ENCODE peak calls at places on chromosomes 1 and 21, in eight cellular contexts. One of them, this sample, is unnamed.

GRCh38 chr1:24567792-24568388 is 12.0 kb downstream of the NCMAP start:
- DNase-seq in IMR-90: no peak
- DNase-seq in HepG2: peak; percentile 92
- DNase-seq in SK-N-SH: no peak
- DNase-seq in HCT116: no peak
- DNase-seq in K562: no peak
- DNase-seq in GM12878: no peak
- DNase-seq in H1: no peak
- DNase-seq in this sample: peak; percentile 36

GRCh38 chr1:181647314-181648035 is 164.2 kb downstream of the CACNA1E start:
- DNase-seq in IMR-90: no peak
- DNase-seq in HepG2: no peak
- DNase-seq in SK-N-SH: no peak
- DNase-seq in HCT116: no peak
- DNase-seq in K562: no peak
- DNase-seq in GM12878: no peak
- DNase-seq in H1: no peak
- DNase-seq in this sample: no peak

GRCh38 chr21:32476661-32477423 is 64.3 kb downstream of the EVA1C start:
- DNase-seq in IMR-90: no peak
- DNase-seq in HepG2: no peak
- DNase-seq in SK-N-SH: no peak
- DNase-seq in HCT116: no peak
- DNase-seq in K562: no peak
- DNase-seq in GM12878: no peak
- DNase-seq in H1: no peak
- DNase-seq in this sample: no peak

GRCh38 chr1:26864610-26865480 is 1.9 kb downstream of the SFN start:
- DNase-seq in IMR-90: peak; percentile 97
- DNase-seq in HepG2: peak; percentile 93
- DNase-seq in SK-N-SH: peak; percentile 97
- DNase-seq in HCT116: peak; percentile 95
- DNase-seq in K562: peak; percentile 99
- DNase-seq in GM12878: peak; percentile 91
- DNase-seq in H1: peak; percentile 95
- DNase-seq in this sample: peak; percentile 96

GRCh38 chr1:222034790-222035189 is 292.9 kb upstream of the DUSP10 start:
- DNase-seq in IMR-90: no peak
- DNase-seq in HepG2: no peak
- DNase-seq in SK-N-SH: no peak
- DNase-seq in HCT116: no peak
- DNase-seq in K562: no peak
- DNase-seq in GM12878: no peak
- DNase-seq in H1: no peak
- DNase-seq in this sample: no peak

GRCh38 chr1:121569407-121569806 is 384.6 kb downstream of the SRGAP2C start:
- DNase-seq in IMR-90: no peak
- DNase-seq in HepG2: no peak
- DNase-seq in SK-N-SH: no peak
- DNase-seq in HCT116: no peak
- DNase-seq in K562: no peak
- DNase-seq in GM12878: no peak
- DNase-seq in H1: no peak
- DNase-seq in this sample: no peak

GRCh38 chr1:103525114-103525606 is 339 bp upstream of the RNPC3 start:
- DNase-seq in IMR-90: peak; percentile 38
- DNase-seq in HepG2: peak; percentile 48
- DNase-seq in SK-N-SH: peak; percentile 58
- DNase-seq in HCT116: no peak
- DNase-seq in K562: peak; percentile 70
- DNase-seq in GM12878: no peak
- DNase-seq in H1: no peak
- DNase-seq in this sample: peak; percentile 4

GRCh38 chr1:155598842-155599331 is 11.1 kb upstream of the MSTO1 start:
- DNase-seq in IMR-90: peak; percentile 43
- DNase-seq in HepG2: no peak
- DNase-seq in SK-N-SH: no peak
- DNase-seq in HCT116: no peak
- DNase-seq in K562: no peak
- DNase-seq in GM12878: no peak
- DNase-seq in H1: peak; percentile 25
- DNase-seq in this sample: no peak

GRCh38 chr1:226422478-226422877 is 14.6 kb upstream of the PARP1 start:
- DNase-seq in IMR-90: no peak
- DNase-seq in HepG2: no peak
- DNase-seq in SK-N-SH: no peak
- DNase-seq in HCT116: no peak
- DNase-seq in K562: no peak
- DNase-seq in GM12878: no peak
- DNase-seq in H1: no peak
- DNase-seq in this sample: no peak

GRCh38 chr1:44377925-44378784 is 23.1 kb upstream of the ERI3 start:
- DNase-seq in IMR-90: peak; percentile 52
- DNase-seq in HepG2: peak; percentile 67
- DNase-seq in SK-N-SH: peak; percentile 43
- DNase-seq in HCT116: peak; percentile 32
- DNase-seq in K562: peak; percentile 74
- DNase-seq in GM12878: no peak
- DNase-seq in H1: no peak
- DNase-seq in this sample: peak; percentile 46

GRCh38 chr1:183590225-183591191 is at the start of gene NCF2:
- DNase-seq in IMR-90: peak; percentile 57
- DNase-seq in HepG2: no peak
- DNase-seq in SK-N-SH: no peak
- DNase-seq in HCT116: no peak
- DNase-seq in K562: no peak
- DNase-seq in GM12878: peak; percentile 96
- DNase-seq in H1: no peak
- DNase-seq in this sample: no peak

GRCh38 chr1:171784779-171785178 is 3.3 kb downstream of the METTL13 start:
- DNase-seq in IMR-90: no peak
- DNase-seq in HepG2: no peak
- DNase-seq in SK-N-SH: no peak
- DNase-seq in HCT116: no peak
- DNase-seq in K562: no peak
- DNase-seq in GM12878: no peak
- DNase-seq in H1: no peak
- DNase-seq in this sample: no peak
- TF ChIP-seq RAD21 in IMR-90: no peak
- TF ChIP-seq RAD21 in HepG2: no peak
- TF ChIP-seq RAD21 in SK-N-SH: no peak
- TF ChIP-seq RAD21 in HCT116: no peak
- TF ChIP-seq RAD21 in K562: no peak
- TF ChIP-seq RAD21 in GM12878: no peak
- TF ChIP-seq RAD21 in H1: no peak
- TF ChIP-seq RAD21 in this sample: no peak

GRCh38 chr1:56819393-56819899 is at the start of gene FYB2:
- DNase-seq in IMR-90: no peak
- DNase-seq in HepG2: peak; percentile 28
- DNase-seq in SK-N-SH: no peak
- DNase-seq in HCT116: no peak
- DNase-seq in K562: no peak
- DNase-seq in GM12878: no peak
- DNase-seq in H1: no peak
- DNase-seq in this sample: no peak

GRCh38 chr1:56820755-56821461 is 1.7 kb upstream of the FYB2 start:
- DNase-seq in IMR-90: peak; percentile 79
- DNase-seq in HepG2: peak; percentile 73
- DNase-seq in SK-N-SH: peak; percentile 81
- DNase-seq in HCT116: peak; percentile 51
- DNase-seq in K562: peak; percentile 80
- DNase-seq in GM12878: no peak
- DNase-seq in H1: peak; percentile 74
- DNase-seq in this sample: peak; percentile 69

GRCh38 chr1:56824956-56825355 is 5.8 kb upstream of the FYB2 start:
- DNase-seq in IMR-90: peak; percentile 18
- DNase-seq in HepG2: no peak
- DNase-seq in SK-N-SH: no peak
- DNase-seq in HCT116: no peak
- DNase-seq in K562: no peak
- DNase-seq in GM12878: no peak
- DNase-seq in H1: no peak
- DNase-seq in this sample: no peak

GRCh38 chr1:56817716-56818463 is 1.3 kb downstream of the FYB2 start:
- DNase-seq in IMR-90: no peak
- DNase-seq in HepG2: peak; percentile 20
- DNase-seq in SK-N-SH: peak; percentile 29
- DNase-seq in HCT116: no peak
- DNase-seq in K562: no peak
- DNase-seq in GM12878: no peak
- DNase-seq in H1: no peak
- DNase-seq in this sample: no peak

DNA sequence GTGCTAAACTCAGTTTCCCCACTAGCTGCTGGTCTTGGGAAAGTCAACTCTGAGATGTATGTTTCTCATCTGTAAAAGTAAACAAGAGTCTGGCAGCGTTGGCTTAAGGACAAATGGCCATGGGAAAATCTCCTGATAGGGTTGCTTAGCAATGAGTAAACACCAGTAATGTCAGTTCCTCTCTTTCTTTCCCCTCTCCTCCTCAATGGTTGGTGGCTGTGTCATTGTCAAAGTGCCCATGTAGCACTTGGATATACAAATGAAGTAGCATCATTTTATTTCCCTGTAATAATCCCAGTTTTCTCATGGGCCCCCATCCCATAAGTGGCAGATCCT is 2.2 kb upstream of the FYB2 start:
- DNase-seq in IMR-90: peak; percentile 50
- DNase-seq in HepG2: peak; percentile 58
- DNase-seq in SK-N-SH: peak; percentile 24
- DNase-seq in HCT116: no peak
- DNase-seq in K562: no peak
- DNase-seq in GM12878: no peak
- DNase-seq in H1: no peak
- DNase-seq in this sample: no peak
- TF ChIP-seq RAD21 in IMR-90: no peak
- TF ChIP-seq RAD21 in HepG2: no peak
- TF ChIP-seq RAD21 in SK-N-SH: no peak
- TF ChIP-seq RAD21 in HCT116: no peak
- TF ChIP-seq RAD21 in K562: no peak
- TF ChIP-seq RAD21 in GM12878: no peak
- TF ChIP-seq RAD21 in H1: no peak
- TF ChIP-seq RAD21 in this sample: no peak

GRCh38 chr1:200248541-200248940 is 161.3 kb downstream of the ZNF281 start:
- DNase-seq in IMR-90: no peak
- DNase-seq in HepG2: no peak
- DNase-seq in SK-N-SH: no peak
- DNase-seq in HCT116: no peak
- DNase-seq in K562: no peak
- DNase-seq in GM12878: no peak
- DNase-seq in H1: no peak
- DNase-seq in this sample: no peak
- TF ChIP-seq RAD21 in IMR-90: no peak
- TF ChIP-seq RAD21 in HepG2: no peak
- TF ChIP-seq RAD21 in SK-N-SH: no peak
- TF ChIP-seq RAD21 in HCT116: no peak
- TF ChIP-seq RAD21 in K562: no peak
- TF ChIP-seq RAD21 in GM12878: no peak
- TF ChIP-seq RAD21 in H1: no peak
- TF ChIP-seq RAD21 in this sample: no peak

GRCh38 chr1:55045430-55045829 is 6.1 kb downstream of the PCSK9 start:
- DNase-seq in IMR-90: no peak
- DNase-seq in HepG2: no peak
- DNase-seq in SK-N-SH: no peak
- DNase-seq in HCT116: no peak
- DNase-seq in K562: no peak
- DNase-seq in GM12878: no peak
- DNase-seq in H1: no peak
- DNase-seq in this sample: no peak

GRCh38 chr1:55044617-55045397 is 5.5 kb downstream of the PCSK9 start:
- DNase-seq in IMR-90: no peak
- DNase-seq in HepG2: no peak
- DNase-seq in SK-N-SH: no peak
- DNase-seq in HCT116: no peak
- DNase-seq in K562: no peak
- DNase-seq in GM12878: no peak
- DNase-seq in H1: no peak
- DNase-seq in this sample: no peak

GRCh38 chr1:55048453-55049270 is 9.3 kb downstream of the PCSK9 start:
- DNase-seq in IMR-90: no peak
- DNase-seq in HepG2: no peak
- DNase-seq in SK-N-SH: no peak
- DNase-seq in HCT116: no peak
- DNase-seq in K562: no peak
- DNase-seq in GM12878: no peak
- DNase-seq in H1: no peak
- DNase-seq in this sample: no peak

GRCh38 chr1:55047611-55048010 is 8.3 kb downstream of the PCSK9 start:
- DNase-seq in IMR-90: no peak
- DNase-seq in HepG2: no peak
- DNase-seq in SK-N-SH: no peak
- DNase-seq in HCT116: no peak
- DNase-seq in K562: no peak
- DNase-seq in GM12878: no peak
- DNase-seq in H1: no peak
- DNase-seq in this sample: no peak

GRCh38 chr1:55046871-55047270 is 7.5 kb downstream of the PCSK9 start:
- DNase-seq in IMR-90: no peak
- DNase-seq in HepG2: no peak
- DNase-seq in SK-N-SH: no peak
- DNase-seq in HCT116: no peak
- DNase-seq in K562: no peak
- DNase-seq in GM12878: no peak
- DNase-seq in H1: no peak
- DNase-seq in this sample: no peak
- TF ChIP-seq RAD21 in IMR-90: no peak
- TF ChIP-seq RAD21 in HepG2: no peak
- TF ChIP-seq RAD21 in SK-N-SH: no peak
- TF ChIP-seq RAD21 in HCT116: no peak
- TF ChIP-seq RAD21 in K562: no peak
- TF ChIP-seq RAD21 in GM12878: no peak
- TF ChIP-seq RAD21 in H1: no peak
- TF ChIP-seq RAD21 in this sample: no peak

GRCh38 chr1:19054216-19054615 is 97.7 kb upstream of the IFFO2 start:
- DNase-seq in IMR-90: no peak
- DNase-seq in HepG2: no peak
- DNase-seq in SK-N-SH: no peak
- DNase-seq in HCT116: no peak
- DNase-seq in K562: no peak
- DNase-seq in GM12878: no peak
- DNase-seq in H1: no peak
- DNase-seq in this sample: no peak

GRCh38 chr1:19055001-19055400 is 98.5 kb upstream of the IFFO2 start:
- DNase-seq in IMR-90: no peak
- DNase-seq in HepG2: no peak
- DNase-seq in SK-N-SH: no peak
- DNase-seq in HCT116: no peak
- DNase-seq in K562: no peak
- DNase-seq in GM12878: no peak
- DNase-seq in H1: no peak
- DNase-seq in this sample: no peak

GRCh38 chr1:19049798-19050197 is 93.3 kb upstream of the IFFO2 start:
- DNase-seq in IMR-90: no peak
- DNase-seq in HepG2: no peak
- DNase-seq in SK-N-SH: no peak
- DNase-seq in HCT116: no peak
- DNase-seq in K562: no peak
- DNase-seq in GM12878: no peak
- DNase-seq in H1: no peak
- DNase-seq in this sample: no peak

GRCh38 chr1:19057182-19057779 is 100.8 kb upstream of the IFFO2 start:
- DNase-seq in IMR-90: no peak
- DNase-seq in HepG2: no peak
- DNase-seq in SK-N-SH: no peak
- DNase-seq in HCT116: no peak
- DNase-seq in K562: peak; percentile 59
- DNase-seq in GM12878: no peak
- DNase-seq in H1: no peak
- DNase-seq in this sample: no peak

GRCh38 chr1:19053486-19053885 is 97.0 kb upstream of the IFFO2 start:
- DNase-seq in IMR-90: no peak
- DNase-seq in HepG2: no peak
- DNase-seq in SK-N-SH: no peak
- DNase-seq in HCT116: no peak
- DNase-seq in K562: no peak
- DNase-seq in GM12878: no peak
- DNase-seq in H1: no peak
- DNase-seq in this sample: no peak
- TF ChIP-seq RAD21 in IMR-90: no peak
- TF ChIP-seq RAD21 in HepG2: no peak
- TF ChIP-seq RAD21 in SK-N-SH: no peak
- TF ChIP-seq RAD21 in HCT116: no peak
- TF ChIP-seq RAD21 in K562: no peak
- TF ChIP-seq RAD21 in GM12878: no peak
- TF ChIP-seq RAD21 in H1: no peak
- TF ChIP-seq RAD21 in this sample: no peak